ENCODE peak calls at places on chromosomes 1 and 21, in four cellular contexts. One of them, this sample, is unnamed. For H3K27me3, the result is how much of the 10 kb centered on the place peaks cover.

GRCh38 chr1:94792876-94793605 is 27.1 kb upstream of the SLC44A3 start:
- DNase-seq in lower lobe of right lung: no peak
- DNase-seq in adrenal gland: no peak
- DNase-seq in transverse colon: no peak
- DNase-seq in this sample: no peak

GRCh38 chr1:171961861-171962260 is 120.6 kb downstream of the DNM3 start:
- DNase-seq in lower lobe of right lung: no peak
- DNase-seq in transverse colon: no peak
- DNase-seq in adrenal gland: no peak
- DNase-seq in this sample: no peak

GRCh38 chr21:35737899-35738341 is 322.4 kb downstream of the SETD4 start:
- DNase-seq in lower lobe of right lung: peak
- DNase-seq in adrenal gland: peak
- DNase-seq in transverse colon: no peak
- DNase-seq in this sample: no peak

GRCh38 chr1:225812488-225813249 is 2.7 kb downstream of the EPHX1 start:
- DNase-seq in transverse colon: no peak
- DNase-seq in lower lobe of right lung: no peak
- DNase-seq in adrenal gland: no peak
- DNase-seq in this sample: no peak

GRCh38 chr1:40090652-40091355 is 6.2 kb downstream of the PPT1 start:
- DNase-seq in transverse colon: no peak
- DNase-seq in adrenal gland: no peak
- DNase-seq in lower lobe of right lung: no peak
- DNase-seq in this sample: no peak

GRCh38 chr1:38608202-38608864 is 251.2 kb downstream of the RRAGC start:
- DNase-seq in adrenal gland: no peak
- DNase-seq in lower lobe of right lung: no peak
- DNase-seq in transverse colon: no peak
- DNase-seq in this sample: peak

GRCh38 chr1:172826096-172826741 is 167.3 kb downstream of the FASLG start:
- DNase-seq in transverse colon: no peak
- DNase-seq in lower lobe of right lung: no peak
- DNase-seq in adrenal gland: peak
- DNase-seq in this sample: peak

GRCh38 chr1:226732856-226733291 is 6.2 kb downstream of the ITPKB start:
- DNase-seq in transverse colon: no peak
- DNase-seq in adrenal gland: no peak
- DNase-seq in lower lobe of right lung: no peak
- DNase-seq in this sample: no peak

GRCh38 chr1:160827418-160827817 is 31.4 kb downstream of the LY9 start:
- DNase-seq in lower lobe of right lung: peak
- DNase-seq in transverse colon: no peak
- DNase-seq in adrenal gland: no peak
- DNase-seq in this sample: no peak

GRCh38 chr1:203519053-203519770 is 25.3 kb downstream of the OPTC start:
- DNase-seq in adrenal gland: no peak
- DNase-seq in transverse colon: no peak
- DNase-seq in lower lobe of right lung: no peak
- DNase-seq in this sample: peak

GRCh38 chr1:180230791-180231505 is 884 bp downstream of the LHX4 start:
- DNase-seq in lower lobe of right lung: no peak
- DNase-seq in transverse colon: no peak
- DNase-seq in adrenal gland: no peak
- DNase-seq in this sample: peak

GRCh38 chr1:208837242-208837641 is 593.1 kb upstream of the PLXNA2 start:
- DNase-seq in transverse colon: no peak
- DNase-seq in adrenal gland: no peak
- DNase-seq in lower lobe of right lung: no peak
- DNase-seq in this sample: no peak

GRCh38 chr1:166174108-166174507 is 7.3 kb upstream of the FAM78B start:
- DNase-seq in lower lobe of right lung: no peak
- DNase-seq in transverse colon: no peak
- DNase-seq in adrenal gland: no peak
- DNase-seq in this sample: peak

GRCh38 chr21:25572895-25573310 is 34.4 kb downstream of the MRPL39 start:
- DNase-seq in transverse colon: no peak
- DNase-seq in adrenal gland: no peak
- DNase-seq in lower lobe of right lung: no peak
- DNase-seq in this sample: no peak

GRCh38 chr1:165851034-165851658 is 23.7 kb downstream of the UCK2 start:
- DNase-seq in lower lobe of right lung: no peak
- DNase-seq in adrenal gland: no peak
- DNase-seq in transverse colon: no peak
- DNase-seq in this sample: no peak

GRCh38 chr1:25026304-25026703 is 96.2 kb upstream of the RUNX3 start:
- DNase-seq in adrenal gland: no peak
- DNase-seq in transverse colon: no peak
- DNase-seq in lower lobe of right lung: no peak
- DNase-seq in this sample: no peak

GRCh38 chr1:119136401-119136800 is 4.1 kb downstream of the WARS2 start:
- DNase-seq in adrenal gland: no peak
- DNase-seq in transverse colon: no peak
- DNase-seq in lower lobe of right lung: no peak
- DNase-seq in this sample: no peak

GRCh38 chr1:67795179-67795916 is 37.9 kb downstream of the GNG12 start:
- DNase-seq in transverse colon: no peak
- DNase-seq in adrenal gland: no peak
- DNase-seq in lower lobe of right lung: no peak
- DNase-seq in this sample: no peak

GRCh38 chr1:226589008-226589733 is 40.6 kb downstream of the STUM start:
- DNase-seq in adrenal gland: peak
- DNase-seq in lower lobe of right lung: no peak
- DNase-seq in transverse colon: no peak
- DNase-seq in this sample: peak

GRCh38 chr1:61626820-61627219 is 98.1 kb downstream of the TM2D1 start:
- DNase-seq in transverse colon: no peak
- DNase-seq in adrenal gland: no peak
- DNase-seq in lower lobe of right lung: no peak
- DNase-seq in this sample: no peak

DNA sequence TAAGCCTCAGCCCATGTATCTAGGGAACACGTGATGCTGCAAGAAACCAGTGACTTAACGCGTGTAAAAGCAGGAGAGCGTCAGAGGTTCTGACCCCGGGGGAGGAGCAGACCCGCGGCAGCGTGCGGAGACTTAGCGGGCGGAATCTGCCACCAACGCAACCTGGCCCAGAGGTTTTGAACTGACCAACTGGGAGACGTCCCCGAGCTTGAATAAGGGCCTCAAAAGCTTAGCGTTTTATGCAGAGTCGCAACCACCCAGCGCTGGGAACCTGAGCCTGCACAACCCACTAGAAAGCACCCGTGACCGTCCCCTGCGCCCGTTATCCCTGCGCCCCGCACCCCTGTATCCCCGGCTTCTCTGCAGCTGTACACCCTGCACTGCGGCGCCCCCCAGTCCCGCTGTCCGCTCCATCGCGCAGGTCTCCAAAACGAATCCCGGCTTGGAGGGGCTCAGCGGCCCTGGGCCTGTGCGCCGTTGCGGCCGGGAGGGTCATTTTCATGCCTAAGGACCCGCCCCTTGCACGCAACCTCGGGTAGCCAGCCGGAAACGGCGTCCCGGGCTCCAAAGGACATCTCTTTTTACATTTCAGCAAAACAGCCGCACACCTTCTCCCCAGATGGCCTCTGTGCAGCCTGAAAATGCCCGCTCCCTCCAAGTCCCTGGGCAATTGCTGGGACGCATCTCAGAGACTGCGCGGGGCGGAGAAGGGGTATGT is 29.4 kb upstream of the TRIM17 start:
- DNase-seq in transverse colon: no peak
- DNase-seq in adrenal gland: peak
- DNase-seq in lower lobe of right lung: no peak
- DNase-seq in this sample: peak
- H3K27me3 ChIP-seq in transverse colon: half or more
- H3K27me3 ChIP-seq in adrenal gland: under half
- H3K27me3 ChIP-seq in lower lobe of right lung: half or more
- H3K27me3 ChIP-seq in this sample: under half

GRCh38 chr1:15620890-15621682 is 3.8 kb downstream of the DDI2 start:
- DNase-seq in adrenal gland: no peak
- DNase-seq in transverse colon: no peak
- DNase-seq in lower lobe of right lung: no peak
- DNase-seq in this sample: no peak

GRCh38 chr1:15624315-15624714 is 7.1 kb downstream of the DDI2 start:
- DNase-seq in adrenal gland: no peak
- DNase-seq in lower lobe of right lung: no peak
- DNase-seq in transverse colon: no peak
- DNase-seq in this sample: no peak

GRCh38 chr1:15621975-15622374 is 4.7 kb downstream of the DDI2 start:
- DNase-seq in transverse colon: no peak
- DNase-seq in lower lobe of right lung: no peak
- DNase-seq in adrenal gland: no peak
- DNase-seq in this sample: no peak

GRCh38 chr1:15623435-15623834 is 6.2 kb downstream of the DDI2 start:
- DNase-seq in transverse colon: no peak
- DNase-seq in lower lobe of right lung: no peak
- DNase-seq in adrenal gland: no peak
- DNase-seq in this sample: no peak

GRCh38 chr1:15622707-15623373 is 5.6 kb downstream of the DDI2 start:
- DNase-seq in lower lobe of right lung: no peak
- DNase-seq in adrenal gland: no peak
- DNase-seq in transverse colon: no peak
- DNase-seq in this sample: no peak
- H3K4me3 ChIP-seq in lower lobe of right lung: no peak
- H3K4me3 ChIP-seq in adrenal gland: no peak
- H3K4me3 ChIP-seq in transverse colon: no peak
- H3K4me3 ChIP-seq in this sample: no peak

GRCh38 chr1:150889650-150890416 is 2.9 kb downstream of the CTXND2 start:
- DNase-seq in transverse colon: no peak
- DNase-seq in lower lobe of right lung: no peak
- DNase-seq in adrenal gland: no peak
- DNase-seq in this sample: no peak

GRCh38 chr1:150895618-150896017 is 8.7 kb downstream of the CTXND2 start:
- DNase-seq in adrenal gland: peak
- DNase-seq in lower lobe of right lung: no peak
- DNase-seq in transverse colon: no peak
- DNase-seq in this sample: no peak

GRCh38 chr1:150888727-150889126 is 1.8 kb downstream of the CTXND2 start:
- DNase-seq in adrenal gland: no peak
- DNase-seq in lower lobe of right lung: no peak
- DNase-seq in transverse colon: no peak
- DNase-seq in this sample: no peak

GRCh38 chr1:150893336-150893913 is 6.5 kb downstream of the CTXND2 start:
- DNase-seq in transverse colon: no peak
- DNase-seq in lower lobe of right lung: no peak
- DNase-seq in adrenal gland: no peak
- DNase-seq in this sample: no peak
- H3K27me3 ChIP-seq in transverse colon: under half
- H3K27me3 ChIP-seq in lower lobe of right lung: under half
- H3K27me3 ChIP-seq in adrenal gland: under half
- H3K27me3 ChIP-seq in this sample: under half

GRCh38 chr1:201017828-201018163 is 5.7 kb downstream of the KIF21B start:
- DNase-seq in adrenal gland: no peak
- DNase-seq in transverse colon: no peak
- DNase-seq in lower lobe of right lung: no peak
- DNase-seq in this sample: no peak

GRCh38 chr1:201019321-201019977 is 4.1 kb downstream of the KIF21B start:
- DNase-seq in adrenal gland: peak
- DNase-seq in transverse colon: peak
- DNase-seq in lower lobe of right lung: peak
- DNase-seq in this sample: peak

GRCh38 chr1:201016211-201016651 is 7.3 kb downstream of the KIF21B start:
- DNase-seq in lower lobe of right lung: peak
- DNase-seq in adrenal gland: peak
- DNase-seq in transverse colon: peak
- DNase-seq in this sample: peak

GRCh38 chr1:201015551-201016091 is 7.9 kb downstream of the KIF21B start:
- DNase-seq in transverse colon: no peak
- DNase-seq in lower lobe of right lung: no peak
- DNase-seq in adrenal gland: no peak
- DNase-seq in this sample: no peak

GRCh38 chr1:201016943-201017827 is 6.3 kb downstream of the KIF21B start:
- DNase-seq in transverse colon: no peak
- DNase-seq in lower lobe of right lung: peak
- DNase-seq in adrenal gland: no peak
- DNase-seq in this sample: no peak
- H3K4me3 ChIP-seq in transverse colon: no peak
- H3K4me3 ChIP-seq in lower lobe of right lung: no peak
- H3K4me3 ChIP-seq in adrenal gland: no peak
- H3K4me3 ChIP-seq in this sample: no peak

DNA sequence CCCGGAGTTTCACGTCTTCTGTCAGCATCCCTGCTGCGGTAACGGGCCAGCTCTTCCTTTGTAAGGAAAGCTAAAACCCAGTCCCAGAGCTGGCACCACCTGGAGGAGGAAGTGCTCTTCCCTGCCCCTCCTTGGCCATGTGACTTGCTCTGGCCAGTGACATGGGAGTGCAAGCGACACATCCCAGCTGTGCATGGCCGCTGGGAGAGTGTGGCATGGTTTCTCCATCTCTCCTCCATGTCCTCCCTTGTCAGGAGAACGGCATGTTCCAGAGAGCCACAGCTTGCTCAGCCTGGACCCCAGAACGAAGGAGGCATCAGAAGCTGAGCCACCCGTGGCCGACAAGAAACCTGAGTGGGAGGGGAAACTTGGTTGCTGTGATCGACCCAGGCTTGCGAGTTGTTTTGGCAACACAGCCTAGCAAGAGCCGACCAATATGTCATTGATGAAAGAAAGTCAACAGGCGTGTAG is 2.7 kb upstream of the PRXL2B start:
- DNase-seq in transverse colon: peak
- DNase-seq in lower lobe of right lung: peak
- DNase-seq in adrenal gland: no peak
- DNase-seq in this sample: peak
- H3K27me3 ChIP-seq in transverse colon: under half
- H3K27me3 ChIP-seq in lower lobe of right lung: under half
- H3K27me3 ChIP-seq in adrenal gland: under half
- H3K27me3 ChIP-seq in this sample: under half

GRCh38 chr1:98794196-98794886 is 132.8 kb downstream of the SNX7 start:
- DNase-seq in lower lobe of right lung: no peak
- DNase-seq in transverse colon: peak
- DNase-seq in adrenal gland: peak
- DNase-seq in this sample: peak

GRCh38 chr1:98796049-98796448 is 134.5 kb downstream of the SNX7 start:
- DNase-seq in transverse colon: no peak
- DNase-seq in lower lobe of right lung: no peak
- DNase-seq in adrenal gland: no peak
- DNase-seq in this sample: no peak

GRCh38 chr1:98792123-98792522 is 130.6 kb downstream of the SNX7 start:
- DNase-seq in lower lobe of right lung: no peak
- DNase-seq in transverse colon: no peak
- DNase-seq in adrenal gland: no peak
- DNase-seq in this sample: peak

GRCh38 chr1:98793136-98793535 is 131.6 kb downstream of the SNX7 start:
- DNase-seq in lower lobe of right lung: no peak
- DNase-seq in transverse colon: no peak
- DNase-seq in adrenal gland: no peak
- DNase-seq in this sample: no peak

GRCh38 chr1:98791498-98791897 is 130.0 kb downstream of the SNX7 start:
- DNase-seq in transverse colon: no peak
- DNase-seq in lower lobe of right lung: no peak
- DNase-seq in adrenal gland: no peak
- DNase-seq in this sample: no peak
- H3K4me3 ChIP-seq in transverse colon: no peak
- H3K4me3 ChIP-seq in lower lobe of right lung: no peak
- H3K4me3 ChIP-seq in adrenal gland: no peak
- H3K4me3 ChIP-seq in this sample: no peak

This sample was measured in hepatocyte.